ENCODE peak calls at places on chromosomes 5 and 9, in seven cellular contexts. L is bronchial epithelial cell, O is NCI-H69, B is NCI-H460, G is RWPE1, J is GM18507, Q is cardiac septum. V is an unnamed sample.
A peak's percentile ranks its signal among the peaks of the same experiment; 100 is the strongest.

GRCh38 chr9:79020266-79020665 is 551.5 kb upstream of the TLE4 start:
- DNase-seq in G (no peak), L (no peak), B (no peak), J (no peak), Q (no peak), O (peak; percentile 76), V (no peak)

GRCh38 chr5:132883261-132883834 is 9.9 kb downstream of the LEAP2 start:
- DNase-seq in J (peak; percentile 9), O (peak; percentile 81), Q (no peak), G (peak; percentile 69), B (peak; percentile 59), L (peak; percentile 58), V (no peak)

GRCh38 chr5:53481887-53482716 is 1.7 kb downstream of the FST start:
- DNase-seq in J (peak; percentile 42), Q (peak; percentile 87), B (peak; percentile 62), O (peak; percentile 72), L (peak; percentile 65), G (peak; percentile 92), V (no peak)

GRCh38 chr5:126849101-126849678 is 72.3 kb downstream of the LMNB1 start:
- DNase-seq in B (no peak), O (no peak), Q (no peak), J (no peak), G (no peak), L (no peak), V (no peak)

GRCh38 chr9:88387035-88387732 is 1.1 kb upstream of the SPIN1 start:
- DNase-seq in G (no peak), J (no peak), O (peak; percentile 83), Q (no peak), B (no peak), L (peak; percentile 52), V (no peak)

GRCh38 chr5:140116716-140117115 is 2.8 kb downstream of the PURA start:
- DNase-seq in Q (no peak), B (no peak), G (peak; percentile 42), J (no peak), L (no peak), O (peak; percentile 15), V (no peak)

GRCh38 chr5:172350212-172351181 is 66.9 kb upstream of the UBTD2 start:
- DNase-seq in J (no peak), L (no peak), G (no peak), Q (no peak), B (no peak), O (no peak), V (no peak)

GRCh38 chr9:103281126-103281525 is 286.0 kb downstream of the CYLC2 start:
- DNase-seq in G (no peak), B (no peak), Q (no peak), O (no peak), L (no peak), J (no peak), V (no peak)

GRCh38 chr5:7146886-7147285 is 249.1 kb upstream of the ADCY2 start:
- DNase-seq in J (no peak), G (no peak), Q (no peak), B (no peak), O (no peak), L (peak; percentile 50), V (no peak)

GRCh38 chr5:76944638-76945037 is 8.2 kb upstream of the CRHBP start:
- DNase-seq in J (no peak), Q (no peak), B (no peak), L (no peak), O (no peak), G (no peak), V (no peak)

GRCh38 chr5:157571357-157571827 is 4.2 kb downstream of the ADAM19 start:
- DNase-seq in G (no peak), O (no peak), J (no peak), Q (peak; percentile 81), B (no peak), L (no peak), V (no peak)

GRCh38 chr5:13739462-13739861 is 205.0 kb downstream of the DNAH5 start:
- DNase-seq in Q (no peak), L (peak; percentile 82), B (no peak), J (no peak), O (no peak), G (peak; percentile 25), V (no peak)

GRCh38 chr9:27535701-27536118 is 6.1 kb upstream of the MOB3B start:
- DNase-seq in Q (no peak), J (no peak), O (peak; percentile 21), G (no peak), L (peak; percentile 31), B (no peak), V (no peak)

GRCh38 chr9:37746448-37747270 is 6.9 kb upstream of the TRMT10B start:
- DNase-seq in L (peak; percentile 1), Q (no peak), B (no peak), O (no peak), G (no peak), J (no peak), V (no peak)

GRCh38 chr9:21141427-21141882 is at the start of gene IFNW1:
- DNase-seq in L (no peak), G (no peak), J (no peak), Q (no peak), B (no peak), O (no peak), V (no peak)

GRCh38 chr9:80648336-80648735 is 1041.0 kb downstream of the TLE1 start:
- DNase-seq in G (no peak), O (no peak), Q (no peak), L (no peak), J (no peak), B (no peak), V (no peak)

GRCh38 chr5:150152636-150153462 is 2.8 kb downstream of the PDGFRB start:
- DNase-seq in Q (no peak), L (no peak), J (no peak), O (no peak), G (no peak), B (no peak), V (no peak)

GRCh38 chr5:151243564-151243963 is 9.4 kb upstream of the GM2A start:
- DNase-seq in J (no peak), B (no peak), O (no peak), G (no peak), Q (no peak), L (no peak), V (no peak)

GRCh38 chr9:109779711-109780452 is at the start of gene PALM2AKAP2:
- DNase-seq in G (peak; percentile 82), Q (peak; percentile 81), L (peak; percentile 44), B (peak; percentile 63), O (peak; percentile 90), J (no peak), V (peak; percentile 82)

GRCh38 chr9:131724678-131725077 is 15.2 kb downstream of the RAPGEF1 start:
- DNase-seq in J (no peak), B (no peak), Q (no peak), L (no peak), G (no peak), O (peak; percentile 43), V (no peak)

GRCh38 chr5:33891731-33892418 is at the start of gene ADAMTS12:
- DNase-seq in O (peak; percentile 69), L (no peak), G (peak; percentile 19), B (no peak), Q (no peak), J (no peak), V (peak; percentile 84)

GRCh38 chr9:35729700-35730485 is 2.1 kb downstream of the TLN1 start:
- DNase-seq in O (peak; percentile 43), G (peak; percentile 81), L (peak; percentile 81), B (peak; percentile 40), J (no peak), Q (peak; percentile 92), V (no peak)

GRCh38 chr9:91451431-91452270 is 28.0 kb upstream of the NFIL3 start:
- DNase-seq in B (no peak), J (no peak), G (no peak), O (no peak), Q (no peak), L (peak; percentile 74), V (no peak)

GRCh38 chr9:135083831-135084230 is 3.6 kb upstream of the OLFM1 start:
- DNase-seq in B (no peak), L (no peak), J (no peak), Q (no peak), O (peak; percentile 52), G (no peak), V (no peak)

GRCh38 chr5:43560128-43560527 is 3.3 kb upstream of the PAIP1 start:
- DNase-seq in L (peak; percentile 69), B (no peak), Q (no peak), J (no peak), O (peak; percentile 14), G (no peak), V (no peak)

GRCh38 chr5:40383719-40384651 is 295.7 kb upstream of the PTGER4 start:
- DNase-seq in Q (no peak), G (peak; percentile 56), L (peak; percentile 91), B (peak; percentile 46), J (no peak), O (no peak), V (no peak)

GRCh38 chr5:380701-381309 is 59.3 kb downstream of the AHRR start:
- DNase-seq in G (no peak), J (no peak), O (no peak), L (no peak), B (no peak), Q (peak; percentile 51), V (peak; percentile 18)

GRCh38 chr9:133130721-133131244 is 9.7 kb upstream of the RALGDS start:
- DNase-seq in O (peak; percentile 28), B (no peak), G (no peak), J (no peak), Q (no peak), L (no peak), V (no peak)

GRCh38 chr5:127228540-127229184 is 61.9 kb upstream of the MEGF10 start:
- DNase-seq in Q (no peak), B (no peak), G (peak; percentile 13), O (peak; percentile 56), J (no peak), L (peak; percentile 33), V (no peak)

GRCh38 chr5:55634204-55634785 is 77.8 kb downstream of the SLC38A9 start:
- DNase-seq in G (no peak), L (no peak), Q (no peak), J (no peak), B (no peak), O (peak; percentile 40), V (no peak)

GRCh38 chr5:167378894-167379723 is 912.3 kb upstream of the WWC1 start:
- DNase-seq in B (no peak), L (peak; percentile 1), G (no peak), Q (no peak), O (no peak), J (no peak), V (no peak)

GRCh38 chr5:53364098-53364497 is 116.3 kb upstream of the FST start:
- DNase-seq in G (no peak), O (no peak), B (no peak), L (no peak), J (no peak), Q (no peak), V (no peak)

GRCh38 chr5:74943905-74944304 is 77.7 kb upstream of the FAM169A start:
- DNase-seq in O (peak; percentile 17), Q (no peak), B (no peak), J (no peak), L (no peak), G (no peak), V (no peak)

GRCh38 chr9:99296375-99296951 is 74.4 kb downstream of the SEC61B start:
- DNase-seq in O (peak; percentile 88), L (no peak), B (no peak), Q (no peak), G (no peak), J (no peak), V (no peak)

GRCh38 chr5:134129411-134130238 is 15.1 kb downstream of the TCF7 start:
- DNase-seq in O (no peak), G (no peak), L (no peak), J (no peak), B (no peak), Q (no peak), V (no peak)

GRCh38 chr9:131228988-131229387 is 47.3 kb downstream of the FAM78A start:
- DNase-seq in O (no peak), Q (no peak), J (no peak), G (no peak), L (no peak), B (no peak), V (no peak)

GRCh38 chr5:2280318-2280717 is 397.6 kb upstream of the IRX4 start:
- DNase-seq in B (no peak), L (no peak), O (no peak), G (no peak), Q (no peak), J (no peak), V (no peak)

GRCh38 chr9:135288941-135289534 is 190.5 kb upstream of the PPP1R26 start:
- DNase-seq in L (no peak), O (peak; percentile 62), B (no peak), Q (peak; percentile 75), J (no peak), G (no peak), V (no peak)